ENCODE peak calls at places on chromosomes 12 and 14, in seven cellular contexts. One of them, this sample, is unnamed.

GRCh38 chr12:5665615-5666014 is 233.7 kb downstream of the NTF3 start:
- DNase-seq in neuronal stem cell: no peak
- DNase-seq in mesenchymal stem cell: peak; percentile 51
- DNase-seq in AG04450: no peak
- DNase-seq in ovary: no peak
- DNase-seq in fibroblast of lung: peak; percentile 33
- DNase-seq in cardiac muscle cell: no peak
- DNase-seq in this sample: no peak

GRCh38 chr12:85016423-85016822 is 19.7 kb downstream of the TSPAN19 start:
- DNase-seq in neuronal stem cell: no peak
- DNase-seq in mesenchymal stem cell: peak; percentile 94
- DNase-seq in AG04450: peak; percentile 61
- DNase-seq in ovary: no peak
- DNase-seq in fibroblast of lung: peak; percentile 97
- DNase-seq in cardiac muscle cell: no peak
- DNase-seq in this sample: no peak

GRCh38 chr14:49897965-49898364 is 5.1 kb downstream of the ARF6 start:
- DNase-seq in neuronal stem cell: no peak
- DNase-seq in mesenchymal stem cell: no peak
- DNase-seq in AG04450: no peak
- DNase-seq in ovary: no peak
- DNase-seq in fibroblast of lung: no peak
- DNase-seq in cardiac muscle cell: no peak
- DNase-seq in this sample: no peak

GRCh38 chr14:58882577-58883018 is 244.8 kb downstream of the DACT1 start:
- DNase-seq in neuronal stem cell: no peak
- DNase-seq in mesenchymal stem cell: peak; percentile 52
- DNase-seq in AG04450: no peak
- DNase-seq in ovary: no peak
- DNase-seq in fibroblast of lung: peak; percentile 88
- DNase-seq in cardiac muscle cell: no peak
- DNase-seq in this sample: peak; percentile 10

GRCh38 chr12:55847603-55848329 is 5.0 kb upstream of the MMP19 start:
- DNase-seq in neuronal stem cell: no peak
- DNase-seq in mesenchymal stem cell: peak; percentile 100
- DNase-seq in AG04450: peak; percentile 99
- DNase-seq in ovary: peak; percentile 92
- DNase-seq in fibroblast of lung: peak; percentile 100
- DNase-seq in cardiac muscle cell: no peak
- DNase-seq in this sample: no peak

GRCh38 chr14:99718031-99718810 is 34.1 kb downstream of the CYP46A1 start:
- DNase-seq in neuronal stem cell: no peak
- DNase-seq in mesenchymal stem cell: no peak
- DNase-seq in AG04450: no peak
- DNase-seq in ovary: no peak
- DNase-seq in fibroblast of lung: no peak
- DNase-seq in cardiac muscle cell: no peak
- DNase-seq in this sample: no peak

GRCh38 chr14:104872469-104873341 is 7.6 kb downstream of the CEP170B start:
- DNase-seq in neuronal stem cell: no peak
- DNase-seq in mesenchymal stem cell: peak; percentile 30
- DNase-seq in AG04450: no peak
- DNase-seq in ovary: no peak
- DNase-seq in fibroblast of lung: peak; percentile 73
- DNase-seq in cardiac muscle cell: no peak
- DNase-seq in this sample: no peak

GRCh38 chr12:130116791-130117190 is 45.5 kb upstream of the FZD10 start:
- DNase-seq in neuronal stem cell: no peak
- DNase-seq in mesenchymal stem cell: no peak
- DNase-seq in AG04450: no peak
- DNase-seq in ovary: no peak
- DNase-seq in fibroblast of lung: no peak
- DNase-seq in cardiac muscle cell: no peak
- DNase-seq in this sample: no peak

GRCh38 chr14:70792939-70793338 is 16.4 kb downstream of the MAP3K9 start:
- DNase-seq in neuronal stem cell: no peak
- DNase-seq in mesenchymal stem cell: no peak
- DNase-seq in AG04450: no peak
- DNase-seq in ovary: no peak
- DNase-seq in fibroblast of lung: no peak
- DNase-seq in cardiac muscle cell: no peak
- DNase-seq in this sample: no peak
- H3K9me3 ChIP-seq in neuronal stem cell: no peaks in the 10 kb centered on the region
- H3K9me3 ChIP-seq in mesenchymal stem cell: no peaks in the 10 kb centered on the region
- H3K9me3 ChIP-seq in AG04450: no peaks in the 10 kb centered on the region
- H3K9me3 ChIP-seq in ovary: no peaks in the 10 kb centered on the region
- H3K9me3 ChIP-seq in fibroblast of lung: no peaks in the 10 kb centered on the region
- H3K9me3 ChIP-seq in cardiac muscle cell: no peaks in the 10 kb centered on the region
- H3K9me3 ChIP-seq in this sample: no peaks in the 10 kb centered on the region

GRCh38 chr12:58033831-58034230 is 92.5 kb downstream of the ATP23 start:
- DNase-seq in neuronal stem cell: no peak
- DNase-seq in mesenchymal stem cell: no peak
- DNase-seq in AG04450: no peak
- DNase-seq in ovary: no peak
- DNase-seq in fibroblast of lung: no peak
- DNase-seq in cardiac muscle cell: no peak
- DNase-seq in this sample: no peak

GRCh38 chr12:58032156-58032555 is 90.8 kb downstream of the ATP23 start:
- DNase-seq in neuronal stem cell: no peak
- DNase-seq in mesenchymal stem cell: no peak
- DNase-seq in AG04450: no peak
- DNase-seq in ovary: no peak
- DNase-seq in fibroblast of lung: no peak
- DNase-seq in cardiac muscle cell: no peak
- DNase-seq in this sample: no peak

GRCh38 chr12:58030566-58031279 is 89.4 kb downstream of the ATP23 start:
- DNase-seq in neuronal stem cell: no peak
- DNase-seq in mesenchymal stem cell: peak; percentile 1
- DNase-seq in AG04450: no peak
- DNase-seq in ovary: no peak
- DNase-seq in fibroblast of lung: peak; percentile 7
- DNase-seq in cardiac muscle cell: no peak
- DNase-seq in this sample: no peak

GRCh38 chr12:58034311-58034710 is 92.9 kb downstream of the ATP23 start:
- DNase-seq in neuronal stem cell: no peak
- DNase-seq in mesenchymal stem cell: no peak
- DNase-seq in AG04450: no peak
- DNase-seq in ovary: no peak
- DNase-seq in fibroblast of lung: no peak
- DNase-seq in cardiac muscle cell: no peak
- DNase-seq in this sample: peak; percentile 8

GRCh38 chr12:58034712-58035111 is 93.3 kb downstream of the ATP23 start:
- DNase-seq in neuronal stem cell: no peak
- DNase-seq in mesenchymal stem cell: no peak
- DNase-seq in AG04450: no peak
- DNase-seq in ovary: no peak
- DNase-seq in fibroblast of lung: no peak
- DNase-seq in cardiac muscle cell: no peak
- DNase-seq in this sample: no peak
- H3K9me3 ChIP-seq in neuronal stem cell: peaks cover 7% of the 10 kb centered on the region
- H3K9me3 ChIP-seq in mesenchymal stem cell: peaks cover 26% of the 10 kb centered on the region
- H3K9me3 ChIP-seq in AG04450: peaks cover 7% of the 10 kb centered on the region
- H3K9me3 ChIP-seq in ovary: no peaks in the 10 kb centered on the region
- H3K9me3 ChIP-seq in fibroblast of lung: no peaks in the 10 kb centered on the region
- H3K9me3 ChIP-seq in cardiac muscle cell: no peaks in the 10 kb centered on the region
- H3K9me3 ChIP-seq in this sample: peaks cover 2% of the 10 kb centered on the region

GRCh38 chr12:132946507-132946820 is 9.6 kb downstream of the ZNF605 start:
- DNase-seq in neuronal stem cell: no peak
- DNase-seq in mesenchymal stem cell: no peak
- DNase-seq in AG04450: no peak
- DNase-seq in ovary: no peak
- DNase-seq in fibroblast of lung: no peak
- DNase-seq in cardiac muscle cell: no peak
- DNase-seq in this sample: no peak
- H3K9me3 ChIP-seq in neuronal stem cell: peaks cover 62% of the 10 kb centered on the region
- H3K9me3 ChIP-seq in mesenchymal stem cell: peaks cover 99% of the 10 kb centered on the region
- H3K9me3 ChIP-seq in AG04450: peaks cover 89% of the 10 kb centered on the region
- H3K9me3 ChIP-seq in ovary: peaks cover 73% of the 10 kb centered on the region
- H3K9me3 ChIP-seq in fibroblast of lung: peaks cover 28% of the 10 kb centered on the region
- H3K9me3 ChIP-seq in cardiac muscle cell: no peaks in the 10 kb centered on the region
- H3K9me3 ChIP-seq in this sample: peaks cover 22% of the 10 kb centered on the region

DNA sequence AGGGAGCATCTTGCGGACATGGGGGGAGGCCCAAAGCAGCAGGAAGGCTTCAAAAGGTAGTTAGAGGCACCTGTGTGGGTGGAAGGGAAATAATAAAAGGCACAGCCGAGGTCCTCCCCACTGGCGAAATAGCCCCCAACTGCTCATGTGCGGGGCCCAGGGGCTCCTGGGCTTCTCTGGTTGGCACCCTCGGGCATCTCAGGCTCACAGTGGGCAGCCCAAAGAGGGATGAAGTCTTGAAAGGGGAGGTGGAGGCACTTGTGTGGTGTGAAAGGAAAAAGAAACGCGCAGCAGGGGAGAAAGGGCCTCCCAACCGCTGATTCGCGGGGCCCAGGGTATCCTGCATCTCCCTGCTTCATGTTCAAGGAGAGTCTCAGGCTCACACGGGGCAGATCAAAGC is 579.4 kb downstream of the ALG10 start:
- DNase-seq in neuronal stem cell: no peak
- DNase-seq in mesenchymal stem cell: no peak
- DNase-seq in AG04450: no peak
- DNase-seq in ovary: no peak
- DNase-seq in fibroblast of lung: no peak
- DNase-seq in cardiac muscle cell: no peak
- DNase-seq in this sample: no peak
- H3K9me3 ChIP-seq in neuronal stem cell: peaks cover 81% of the 10 kb centered on the region
- H3K9me3 ChIP-seq in mesenchymal stem cell: peaks cover 9% of the 10 kb centered on the region
- H3K9me3 ChIP-seq in AG04450: peaks cover 100% of the 10 kb centered on the region
- H3K9me3 ChIP-seq in ovary: no peaks in the 10 kb centered on the region
- H3K9me3 ChIP-seq in fibroblast of lung: no peaks in the 10 kb centered on the region
- H3K9me3 ChIP-seq in cardiac muscle cell: no peaks in the 10 kb centered on the region
- H3K9me3 ChIP-seq in this sample: no peaks in the 10 kb centered on the region